ENCODE peak calls at places on chromosome 5, in five cellular contexts. D is CD8-positive, alpha-beta T cell; A is neural progenitor cell; M is stomach; W is GM23338. C is an unnamed sample. For H3K27me3 and H3K36me3, the result is how much of the 10 kb centered on the place peaks cover.

GRCh38 chr5:95284512-95285405 is at the start of gene MCTP1:
- DNase-seq in D (no peak), A (peak), M (peak), W (peak), C (peak)

GRCh38 chr5:86971034-86971511 is 296.6 kb upstream of the RASA1 start:
- DNase-seq in D (no peak), A (no peak), M (no peak), W (peak), C (no peak)

GRCh38 chr5:128036961-128037360 is 46.6 kb upstream of the SLC12A2 start:
- DNase-seq in D (no peak), A (no peak), M (no peak), W (no peak), C (peak)

GRCh38 chr5:1152771-1153282 is 41.0 kb upstream of the SLC12A7 start:
- DNase-seq in D (no peak), A (peak), M (no peak), W (no peak), C (no peak)

GRCh38 chr5:171595401-171595800 is 176.0 kb downstream of the FGF18 start:
- DNase-seq in D (no peak), A (no peak), M (no peak), W (no peak), C (no peak)

GRCh38 chr5:102654559-102655354 is 100.3 kb upstream of the PAM start:
- DNase-seq in D (no peak), A (no peak), M (no peak), W (no peak), C (no peak)

GRCh38 chr5:123708074-123708806 is 196.3 kb downstream of the CSNK1G3 start:
- DNase-seq in D (no peak), A (no peak), M (no peak), W (no peak), C (no peak)

GRCh38 chr5:43601454-43602260 is 1.3 kb upstream of the NNT start:
- DNase-seq in D (no peak), A (no peak), M (no peak), W (no peak), C (no peak)

GRCh38 chr5:38660194-38660668 is 103.8 kb upstream of the LIFR start:
- DNase-seq in D (no peak), A (peak), M (no peak), W (peak), C (peak)

GRCh38 chr5:13408616-13409015 is 535.9 kb downstream of the DNAH5 start:
- DNase-seq in D (no peak), A (no peak), M (no peak), W (no peak), C (no peak)

GRCh38 chr5:92237896-92238295 is 854.8 kb upstream of the ARRDC3 start:
- DNase-seq in D (no peak), A (no peak), M (no peak), W (no peak), C (no peak)

GRCh38 chr5:143521891-143522290 is 118.4 kb upstream of the NR3C1 start:
- DNase-seq in D (no peak), A (no peak), M (no peak), W (no peak), C (no peak)

GRCh38 chr5:7394889-7395431 is 978 bp upstream of the ADCY2 start:
- DNase-seq in D (no peak), A (peak), M (no peak), W (peak), C (peak)

GRCh38 chr5:143887901-143888648 is 76.1 kb downstream of the HMHB1 start:
- DNase-seq in D (no peak), A (no peak), M (no peak), W (no peak), C (no peak)

GRCh38 chr5:149140197-149141002 is 893 bp upstream of the ABLIM3 start:
- DNase-seq in D (no peak), A (no peak), M (no peak), W (no peak), C (no peak)
- H3K27me3 ChIP-seq in D (under half), A (under half), M (under half), W (under half), C (under half)

DNA sequence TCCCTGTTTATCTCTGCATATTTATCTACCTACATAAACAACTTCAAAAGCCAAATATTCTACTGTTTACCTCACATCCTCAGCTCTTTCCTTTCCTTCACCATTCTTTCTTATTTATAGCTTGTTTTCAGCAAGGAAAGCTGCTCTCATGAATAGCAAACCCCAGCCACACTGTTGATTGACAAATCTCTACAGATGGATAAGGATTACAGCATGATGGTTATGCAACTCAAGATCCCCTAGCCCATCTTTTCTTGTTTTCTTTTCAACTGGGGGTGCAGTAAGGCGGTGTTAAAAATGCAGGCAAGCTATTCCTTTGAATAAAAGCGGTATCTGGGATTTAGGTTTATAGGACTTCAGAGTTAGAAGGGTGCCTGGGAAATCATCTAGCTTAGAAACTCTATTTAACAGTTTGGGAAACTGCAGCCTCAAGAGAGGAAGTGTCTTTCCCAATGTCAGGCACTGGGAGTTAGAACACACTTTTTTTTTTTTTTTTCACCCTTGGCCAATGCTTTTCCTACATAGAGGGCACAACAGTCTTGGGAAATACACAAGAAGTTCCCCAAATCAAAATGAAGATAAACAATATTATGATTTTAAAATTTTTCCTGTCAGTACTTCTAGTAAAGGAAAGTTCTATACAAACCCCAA is 2.7 kb downstream of the SPARC start:
- DNase-seq in D (no peak), A (no peak), M (no peak), W (no peak), C (no peak)
- H3K4me3 ChIP-seq in D (no peak), A (no peak), M (peak), W (peak), C (no peak)

GRCh38 chr5:32123058-32123805 is 50.9 kb downstream of the GOLPH3 start:
- DNase-seq in D (no peak), A (no peak), M (no peak), W (no peak), C (no peak)
- H3K36me3 ChIP-seq in D (under half), A (under half), M (half or more), W (under half), C (under half)

GRCh38 chr5:35753500-35753899 is 103.2 kb upstream of the IL7R start:
- DNase-seq in D (no peak), A (peak), M (no peak), W (peak), C (peak)
- H3K27me3 ChIP-seq in D (under half), A (half or more), M (under half), W (half or more), C (half or more)

C was measured in H7.